ENCODE peak calls at places on chromosomes 3 and 15, in eight cellular contexts. I, N, B, U, A, W, M and O are unnamed samples.

GRCh38 chr3:132595036-132595435 is 2.0 kb upstream of the ACKR4 start:
- DNase-seq in I (no peak), N (no peak), B (no peak), U (peak), A (no peak), W (no peak), M (no peak), O (no peak)

GRCh38 chr3:100561459-100562158 is 47.8 kb upstream of the ADGRG7 start:
- DNase-seq in I (no peak), N (no peak), B (no peak), U (peak), A (no peak), W (no peak), M (no peak), O (no peak)

GRCh38 chr3:152209060-152209459 is 59.7 kb upstream of the MBNL1 start:
- DNase-seq in I (no peak), N (no peak), B (no peak), U (no peak), A (no peak), W (no peak), M (no peak), O (no peak)

GRCh38 chr15:94838281-94838680 is 606.9 kb downstream of the MCTP2 start:
- DNase-seq in I (no peak), N (no peak), B (no peak), U (no peak), A (no peak), W (no peak), M (no peak), O (no peak)

GRCh38 chr3:76643620-76644019 is 396.3 kb upstream of the ROBO2 start:
- DNase-seq in I (no peak), N (no peak), B (no peak), U (no peak), A (no peak), W (no peak), M (no peak), O (no peak)

GRCh38 chr3:36864180-36865053 is 80.4 kb downstream of the TRANK1 start:
- DNase-seq in I (no peak), N (no peak), B (no peak), U (no peak), A (no peak), W (no peak), M (no peak), O (no peak)

GRCh38 chr15:40328176-40328575 is 4.7 kb downstream of the INAFM2 start:
- DNase-seq in I (no peak), N (no peak), B (no peak), U (peak), A (no peak), W (no peak), M (no peak), O (no peak)

GRCh38 chr15:39298563-39298962 is 282.3 kb upstream of the THBS1 start:
- DNase-seq in I (no peak), N (no peak), B (no peak), U (no peak), A (no peak), W (no peak), M (no peak), O (no peak)

GRCh38 chr15:63093486-63094205 is 28.0 kb upstream of the LACTB start:
- DNase-seq in I (peak), N (peak), B (peak), U (peak), A (peak), W (peak), M (peak), O (peak)

GRCh38 chr15:25169318-25169717 is 214.5 kb downstream of the SNRPN start:
- DNase-seq in I (peak), N (peak), B (no peak), U (no peak), A (no peak), W (peak), M (no peak), O (no peak)

GRCh38 chr3:45737222-45737621 is 48.0 kb downstream of the SACM1L start:
- DNase-seq in I (no peak), N (no peak), B (no peak), U (no peak), A (no peak), W (no peak), M (no peak), O (no peak)

GRCh38 chr15:75036269-75036668 is 12.9 kb downstream of the PPCDC start:
- DNase-seq in I (no peak), N (peak), B (peak), U (no peak), A (no peak), W (peak), M (no peak), O (no peak)

GRCh38 chr3:20529911-20530310 is 343.9 kb upstream of the SGO1 start:
- DNase-seq in I (no peak), N (no peak), B (no peak), U (no peak), A (no peak), W (no peak), M (no peak), O (no peak)

GRCh38 chr3:172622916-172623700 is 87.8 kb downstream of the NCEH1 start:
- DNase-seq in I (no peak), N (peak), B (peak), U (peak), A (peak), W (no peak), M (peak), O (no peak)

GRCh38 chr15:33013827-33014445 is 180.6 kb downstream of the FMN1 start:
- DNase-seq in I (no peak), N (no peak), B (peak), U (peak), A (no peak), W (no peak), M (no peak), O (no peak)

GRCh38 chr3:128727996-128728395 is 2.0 kb downstream of the RAB7A start:
- DNase-seq in I (no peak), N (no peak), B (no peak), U (no peak), A (no peak), W (no peak), M (no peak), O (no peak)

GRCh38 chr3:98791341-98792325 is 28.5 kb downstream of the ST3GAL6 start:
- DNase-seq in I (no peak), N (no peak), B (no peak), U (peak), A (no peak), W (no peak), M (no peak), O (no peak)

GRCh38 chr3:186259612-186260383 is 102.2 kb downstream of the DGKG start:
- DNase-seq in I (peak), N (peak), B (peak), U (peak), A (peak), W (peak), M (peak), O (peak)

GRCh38 chr3:48143977-48144376 is 44.2 kb downstream of the CDC25A start:
- DNase-seq in I (no peak), N (no peak), B (no peak), U (no peak), A (no peak), W (no peak), M (no peak), O (no peak)

GRCh38 chr15:74209560-74209958 is 7.0 kb upstream of the STRA6 start:
- DNase-seq in I (no peak), N (no peak), B (no peak), U (no peak), A (no peak), W (no peak), M (no peak), O (no peak)

GRCh38 chr3:128198313-128198712 is 45.0 kb downstream of the EEFSEC start:
- DNase-seq in I (no peak), N (no peak), B (no peak), U (no peak), A (no peak), W (no peak), M (no peak), O (no peak)

GRCh38 chr15:41495736-41496599 is 2.3 kb downstream of the ITPKA start:
- DNase-seq in I (no peak), N (peak), B (no peak), U (no peak), A (no peak), W (no peak), M (no peak), O (no peak)